ENCODE peak calls at places on chromosome 2, in six cellular contexts. One of them, this sample, is unnamed.

GRCh38 chr2:27000228-27000627 is 29.8 kb downstream of the MAPRE3 start:
- DNase-seq in effector CD4-positive, alpha-beta T cell: no peak
- DNase-seq in CD4-positive, CD25-positive, alpha-beta regulatory T cell: no peak
- DNase-seq in DMS153: no peak
- DNase-seq in EL: no peak
- DNase-seq in adrenal gland: no peak
- DNase-seq in this sample: no peak

GRCh38 chr2:224997802-224998201 is 44.5 kb downstream of the DOCK10 start:
- DNase-seq in effector CD4-positive, alpha-beta T cell: no peak
- DNase-seq in CD4-positive, CD25-positive, alpha-beta regulatory T cell: no peak
- DNase-seq in DMS153: no peak
- DNase-seq in EL: no peak
- DNase-seq in adrenal gland: no peak
- DNase-seq in this sample: no peak

GRCh38 chr2:3094999-3095958 is 282.3 kb downstream of the EIPR1 start:
- DNase-seq in effector CD4-positive, alpha-beta T cell: no peak
- DNase-seq in CD4-positive, CD25-positive, alpha-beta regulatory T cell: no peak
- DNase-seq in DMS153: no peak
- DNase-seq in EL: no peak
- DNase-seq in adrenal gland: no peak
- DNase-seq in this sample: no peak

GRCh38 chr2:192813341-192813740 is 618.6 kb upstream of the TMEFF2 start:
- DNase-seq in effector CD4-positive, alpha-beta T cell: no peak
- DNase-seq in CD4-positive, CD25-positive, alpha-beta regulatory T cell: no peak
- DNase-seq in DMS153: no peak
- DNase-seq in EL: no peak
- DNase-seq in adrenal gland: no peak
- DNase-seq in this sample: no peak

GRCh38 chr2:189236066-189236465 is 56.5 kb upstream of the COL5A2 start:
- DNase-seq in effector CD4-positive, alpha-beta T cell: no peak
- DNase-seq in CD4-positive, CD25-positive, alpha-beta regulatory T cell: no peak
- DNase-seq in DMS153: no peak
- DNase-seq in EL: peak; percentile 47
- DNase-seq in adrenal gland: no peak
- DNase-seq in this sample: no peak

GRCh38 chr2:212797484-212798205 is 259.0 kb upstream of the ERBB4 start:
- DNase-seq in effector CD4-positive, alpha-beta T cell: no peak
- DNase-seq in CD4-positive, CD25-positive, alpha-beta regulatory T cell: no peak
- DNase-seq in DMS153: no peak
- DNase-seq in EL: peak; percentile 41
- DNase-seq in adrenal gland: no peak
- DNase-seq in this sample: no peak

GRCh38 chr2:235494716-235495372 is 1.0 kb downstream of the AGAP1 start:
- DNase-seq in effector CD4-positive, alpha-beta T cell: no peak
- DNase-seq in CD4-positive, CD25-positive, alpha-beta regulatory T cell: no peak
- DNase-seq in DMS153: no peak
- DNase-seq in EL: peak; percentile 44
- DNase-seq in adrenal gland: peak; percentile 52
- DNase-seq in this sample: no peak

GRCh38 chr2:221635949-221636348 is 63.8 kb upstream of the EPHA4 start:
- DNase-seq in effector CD4-positive, alpha-beta T cell: no peak
- DNase-seq in CD4-positive, CD25-positive, alpha-beta regulatory T cell: no peak
- DNase-seq in DMS153: peak; percentile 19
- DNase-seq in EL: no peak
- DNase-seq in adrenal gland: no peak
- DNase-seq in this sample: no peak

GRCh38 chr2:95074663-95075439 is 46.8 kb downstream of the MRPS5 start:
- DNase-seq in effector CD4-positive, alpha-beta T cell: peak; percentile 40
- DNase-seq in CD4-positive, CD25-positive, alpha-beta regulatory T cell: peak; percentile 23
- DNase-seq in DMS153: no peak
- DNase-seq in EL: no peak
- DNase-seq in adrenal gland: no peak
- DNase-seq in this sample: peak; percentile 84

GRCh38 chr2:136376798-136377211 is 258.9 kb upstream of the CXCR4 start:
- DNase-seq in effector CD4-positive, alpha-beta T cell: no peak
- DNase-seq in CD4-positive, CD25-positive, alpha-beta regulatory T cell: no peak
- DNase-seq in DMS153: no peak
- DNase-seq in EL: no peak
- DNase-seq in adrenal gland: no peak
- DNase-seq in this sample: no peak

GRCh38 chr2:63661076-63661475 is 72.3 kb downstream of the MDH1 start:
- DNase-seq in effector CD4-positive, alpha-beta T cell: no peak
- DNase-seq in CD4-positive, CD25-positive, alpha-beta regulatory T cell: no peak
- DNase-seq in DMS153: no peak
- DNase-seq in EL: peak; percentile 86
- DNase-seq in adrenal gland: no peak
- DNase-seq in this sample: no peak

GRCh38 chr2:79622508-79622907 is 109.7 kb downstream of the CTNNA2 start:
- DNase-seq in effector CD4-positive, alpha-beta T cell: no peak
- DNase-seq in CD4-positive, CD25-positive, alpha-beta regulatory T cell: no peak
- DNase-seq in DMS153: no peak
- DNase-seq in EL: peak; percentile 42
- DNase-seq in adrenal gland: no peak
- DNase-seq in this sample: no peak

GRCh38 chr2:203432811-203433210 is 102.3 kb downstream of the RAPH1 start:
- DNase-seq in effector CD4-positive, alpha-beta T cell: no peak
- DNase-seq in CD4-positive, CD25-positive, alpha-beta regulatory T cell: no peak
- DNase-seq in DMS153: no peak
- DNase-seq in EL: no peak
- DNase-seq in adrenal gland: no peak
- DNase-seq in this sample: no peak

GRCh38 chr2:66839551-66840320 is 404.8 kb downstream of the MEIS1 start:
- DNase-seq in effector CD4-positive, alpha-beta T cell: no peak
- DNase-seq in CD4-positive, CD25-positive, alpha-beta regulatory T cell: no peak
- DNase-seq in DMS153: no peak
- DNase-seq in EL: peak; percentile 98
- DNase-seq in adrenal gland: no peak
- DNase-seq in this sample: no peak

GRCh38 chr2:108297436-108298141 is 8.9 kb downstream of the SULT1C2 start:
- DNase-seq in effector CD4-positive, alpha-beta T cell: no peak
- DNase-seq in CD4-positive, CD25-positive, alpha-beta regulatory T cell: no peak
- DNase-seq in DMS153: no peak
- DNase-seq in EL: peak; percentile 92
- DNase-seq in adrenal gland: no peak
- DNase-seq in this sample: no peak

GRCh38 chr2:200466703-200467418 is 43.0 kb downstream of the KCTD18 start:
- DNase-seq in effector CD4-positive, alpha-beta T cell: peak; percentile 14
- DNase-seq in CD4-positive, CD25-positive, alpha-beta regulatory T cell: no peak
- DNase-seq in DMS153: no peak
- DNase-seq in EL: no peak
- DNase-seq in adrenal gland: peak; percentile 81
- DNase-seq in this sample: no peak

GRCh38 chr2:35931626-35932025 is 424.0 kb upstream of the CRIM1 start:
- DNase-seq in effector CD4-positive, alpha-beta T cell: no peak
- DNase-seq in CD4-positive, CD25-positive, alpha-beta regulatory T cell: no peak
- DNase-seq in DMS153: no peak
- DNase-seq in EL: no peak
- DNase-seq in adrenal gland: no peak
- DNase-seq in this sample: no peak

GRCh38 chr2:227849906-227850305 is 21.5 kb upstream of the DAW1 start:
- DNase-seq in effector CD4-positive, alpha-beta T cell: no peak
- DNase-seq in CD4-positive, CD25-positive, alpha-beta regulatory T cell: no peak
- DNase-seq in DMS153: no peak
- DNase-seq in EL: peak; percentile 53
- DNase-seq in adrenal gland: no peak
- DNase-seq in this sample: no peak

GRCh38 chr2:38376346-38376682 is 759 bp downstream of the ATL2 start:
- DNase-seq in effector CD4-positive, alpha-beta T cell: peak; percentile 46
- DNase-seq in CD4-positive, CD25-positive, alpha-beta regulatory T cell: no peak
- DNase-seq in DMS153: peak; percentile 25
- DNase-seq in EL: peak; percentile 67
- DNase-seq in adrenal gland: no peak
- DNase-seq in this sample: peak; percentile 40

GRCh38 chr2:26914286-26914962 is 56.0 kb upstream of the MAPRE3 start:
- DNase-seq in effector CD4-positive, alpha-beta T cell: no peak
- DNase-seq in CD4-positive, CD25-positive, alpha-beta regulatory T cell: no peak
- DNase-seq in DMS153: no peak
- DNase-seq in EL: no peak
- DNase-seq in adrenal gland: no peak
- DNase-seq in this sample: no peak

GRCh38 chr2:68753318-68753717 is 18.7 kb downstream of the ARHGAP25 start:
- DNase-seq in effector CD4-positive, alpha-beta T cell: no peak
- DNase-seq in CD4-positive, CD25-positive, alpha-beta regulatory T cell: no peak
- DNase-seq in DMS153: no peak
- DNase-seq in EL: no peak
- DNase-seq in adrenal gland: no peak
- DNase-seq in this sample: peak; percentile 26

GRCh38 chr2:239776441-239777033 is 248.6 kb downstream of the NDUFA10 start:
- DNase-seq in effector CD4-positive, alpha-beta T cell: no peak
- DNase-seq in CD4-positive, CD25-positive, alpha-beta regulatory T cell: no peak
- DNase-seq in DMS153: no peak
- DNase-seq in EL: no peak
- DNase-seq in adrenal gland: no peak
- DNase-seq in this sample: no peak

GRCh38 chr2:58081000-58081399 is 34.4 kb downstream of the VRK2 start:
- DNase-seq in effector CD4-positive, alpha-beta T cell: no peak
- DNase-seq in CD4-positive, CD25-positive, alpha-beta regulatory T cell: no peak
- DNase-seq in DMS153: no peak
- DNase-seq in EL: no peak
- DNase-seq in adrenal gland: no peak
- DNase-seq in this sample: no peak